ENCODE peak calls at places on chromosomes 11 and 22, in eight cellular contexts. Z, B, V, S, E, R, T and L are unnamed samples.
A peak's percentile ranks its signal among the peaks of the same experiment; 100 is the strongest.

GRCh38 chr11:34300571-34301295 is 57.1 kb downstream of the ABTB2 start:
- DNase-seq in Z (no peak), B (no peak), V (no peak), S (no peak), E (no peak), R (no peak), T (no peak), L (no peak)

GRCh38 chr22:39437836-39438704 is 18.7 kb upstream of the MGAT3 start:
- DNase-seq in Z (no peak), B (no peak), V (no peak), S (no peak), E (peak; percentile 47), R (no peak), T (no peak), L (no peak)

GRCh38 chr11:93411705-93412104 is 81.2 kb downstream of the DEUP1 start:
- DNase-seq in Z (no peak), B (no peak), V (no peak), S (no peak), E (no peak), R (no peak), T (no peak), L (no peak)

GRCh38 chr11:28619870-28620540 is 511.8 kb downstream of the METTL15 start:
- DNase-seq in Z (peak; percentile 62), B (no peak), V (peak; percentile 33), S (no peak), E (no peak), R (no peak), T (no peak), L (no peak)

GRCh38 chr22:30635273-30636225 is at the start of gene SLC35E4:
- DNase-seq in Z (peak; percentile 88), B (peak; percentile 91), V (peak; percentile 90), S (peak; percentile 91), E (peak; percentile 98), R (peak; percentile 94), T (peak; percentile 95), L (peak; percentile 94)

GRCh38 chr11:69316941-69317340 is 23.0 kb downstream of the MYEOV start:
- DNase-seq in Z (no peak), B (no peak), V (no peak), S (no peak), E (no peak), R (no peak), T (no peak), L (no peak)

GRCh38 chr11:8355418-8355742 is 91.7 kb upstream of the LMO1 start:
- DNase-seq in Z (no peak), B (no peak), V (no peak), S (no peak), E (no peak), R (no peak), T (no peak), L (no peak)

GRCh38 chr11:59267196-59267595 is 54.5 kb upstream of the MPEG1 start:
- DNase-seq in Z (no peak), B (no peak), V (no peak), S (no peak), E (no peak), R (no peak), T (no peak), L (no peak)

GRCh38 chr11:35166369-35167360 is 27.7 kb downstream of the CD44 start:
- DNase-seq in Z (peak; percentile 98), B (no peak), V (peak; percentile 67), S (no peak), E (no peak), R (no peak), T (no peak), L (no peak)

GRCh38 chr11:66288138-66288865 is 641 bp downstream of the YIF1A start:
- DNase-seq in Z (peak; percentile 19), B (no peak), V (no peak), S (no peak), E (peak; percentile 59), R (peak; percentile 66), T (peak; percentile 46), L (no peak)

GRCh38 chr22:44648821-44649566 is 53.0 kb upstream of the PRR5 start:
- DNase-seq in Z (peak; percentile 12), B (no peak), V (peak; percentile 72), S (no peak), E (peak; percentile 31), R (no peak), T (no peak), L (no peak)

GRCh38 chr22:32574957-32575893 is 100.6 kb downstream of the FBXO7 start:
- DNase-seq in Z (no peak), B (no peak), V (no peak), S (no peak), E (no peak), R (no peak), T (no peak), L (no peak)

GRCh38 chr22:40107756-40108437 is 69.8 kb upstream of the TNRC6B start:
- DNase-seq in Z (peak; percentile 57), B (no peak), V (peak; percentile 36), S (no peak), E (peak; percentile 12), R (peak; percentile 20), T (no peak), L (no peak)

GRCh38 chr11:96075532-96075959 is 151.6 kb upstream of the MTMR2 start:
- DNase-seq in Z (peak; percentile 50), B (no peak), V (no peak), S (no peak), E (no peak), R (no peak), T (no peak), L (no peak)

GRCh38 chr22:50139843-50140415 is 30.6 kb upstream of the PANX2 start:
- DNase-seq in Z (peak; percentile 8), B (no peak), V (peak; percentile 20), S (no peak), E (no peak), R (no peak), T (no peak), L (no peak)

DNA sequence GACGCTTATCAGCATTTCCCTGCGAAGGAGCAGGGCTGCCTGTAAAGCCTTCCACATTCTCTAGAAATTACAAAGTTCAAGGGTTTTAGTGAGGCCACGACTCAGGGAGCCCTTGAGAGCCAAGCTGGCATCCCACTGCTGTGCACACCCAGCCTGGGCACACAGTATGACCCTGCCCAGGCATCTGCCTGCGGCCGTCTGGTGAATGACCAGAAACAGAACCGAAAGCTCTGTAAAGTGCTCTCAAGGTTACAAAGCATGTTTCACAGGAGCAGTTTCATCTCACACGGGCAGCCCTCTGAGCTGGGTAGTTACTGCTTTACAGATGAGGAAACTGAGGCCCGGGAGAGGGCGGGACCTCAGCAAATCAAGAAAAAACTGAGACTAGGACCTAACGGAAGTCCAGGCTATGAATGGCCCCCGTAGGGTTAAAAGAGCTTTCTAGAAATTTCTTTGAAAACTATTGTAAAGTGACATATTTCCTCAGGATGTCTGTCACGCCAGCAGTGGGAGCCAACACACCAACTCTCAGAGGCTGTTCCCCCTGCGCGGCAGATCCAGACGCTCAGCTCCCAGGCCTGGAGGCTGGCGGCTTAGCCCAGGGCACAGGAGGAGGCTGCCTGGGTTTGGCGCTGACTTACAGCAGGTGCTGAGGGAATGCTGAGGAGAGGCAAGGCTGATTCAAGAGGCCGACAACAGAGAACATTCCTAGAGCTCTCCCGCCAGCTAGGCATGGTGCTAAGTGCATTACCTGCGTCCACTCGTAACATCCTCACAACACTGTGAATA is 7.7 kb upstream of the TCF20 start:
- DNase-seq in Z (no peak), B (no peak), V (no peak), S (no peak), E (no peak), R (no peak), T (no peak), L (peak; percentile 64)
- TF ChIP-seq CTCF in Z (no peak), B (no peak), V (peak; percentile 16), S (no peak), E (peak; percentile 10), R (no peak), T (no peak), L (peak; percentile 40)

GRCh38 chr11:64250875-64251721 is at the start of gene PLCB3:
- DNase-seq in Z (peak; percentile 19), B (peak; percentile 67), V (no peak), S (no peak), E (peak; percentile 71), R (no peak), T (peak; percentile 52), L (no peak)

GRCh38 chr11:64253043-64253442 is 1.7 kb downstream of the PLCB3 start:
- DNase-seq in Z (no peak), B (no peak), V (no peak), S (no peak), E (no peak), R (no peak), T (no peak), L (no peak)

GRCh38 chr11:64251722-64251985 is 324 bp downstream of the PLCB3 start:
- DNase-seq in Z (no peak), B (no peak), V (no peak), S (no peak), E (no peak), R (no peak), T (no peak), L (no peak)

GRCh38 chr11:64253481-64253880 is 2.2 kb downstream of the PLCB3 start:
- DNase-seq in Z (no peak), B (no peak), V (no peak), S (no peak), E (peak; percentile 19), R (no peak), T (no peak), L (no peak)

DNA sequence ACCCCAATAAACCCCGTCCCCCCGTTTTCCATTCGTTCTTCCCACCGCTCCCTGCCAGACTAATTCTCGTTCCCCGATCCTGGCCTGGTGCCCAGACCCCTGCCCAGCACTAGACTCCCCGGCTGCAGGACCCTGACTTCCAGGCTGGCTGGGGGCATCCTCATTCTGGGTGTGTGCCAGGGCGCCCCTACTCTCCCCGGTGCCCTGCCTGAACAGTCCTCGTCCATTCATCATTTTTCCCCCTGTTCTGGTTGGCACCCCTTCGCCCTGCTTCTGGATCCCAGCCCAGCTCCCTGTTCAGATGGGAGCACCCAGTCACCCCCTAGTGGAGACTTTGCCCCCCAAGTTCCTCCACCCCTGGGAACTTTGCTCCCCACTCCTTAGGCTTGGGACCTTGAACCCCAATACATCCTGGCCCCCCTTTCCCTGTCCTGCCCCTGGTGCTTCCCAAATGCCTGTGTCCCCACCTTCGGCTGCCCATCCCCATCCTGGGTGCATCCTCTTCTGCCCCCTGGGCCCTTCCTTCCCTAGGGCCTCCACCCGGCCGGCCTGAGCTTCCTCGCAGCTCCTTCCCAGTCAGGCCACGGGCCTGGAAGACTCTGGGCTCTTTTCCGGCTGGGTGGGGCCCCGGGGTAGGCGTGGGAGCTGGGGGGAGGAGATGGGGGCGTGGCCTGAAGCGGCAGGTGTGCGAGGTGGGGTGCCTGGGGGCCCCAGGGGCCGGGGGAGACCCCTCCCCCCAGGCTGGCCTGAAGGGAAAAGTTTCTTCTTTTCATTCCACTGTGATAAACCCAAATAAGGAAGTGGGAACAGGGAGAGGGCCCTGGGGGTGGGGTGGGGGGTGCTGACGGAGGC is 882 bp downstream of the PLCB3 start:
- DNase-seq in Z (peak; percentile 69), B (no peak), V (no peak), S (no peak), E (peak; percentile 89), R (peak; percentile 67), T (peak; percentile 53), L (no peak)
- TF ChIP-seq CTCF in Z (peak; percentile 40), B (no peak), V (peak; percentile 39), S (no peak), E (peak; percentile 36), R (no peak), T (no peak), L (peak; percentile 28)

GRCh38 chr11:41201156-41201555 is 258.3 kb downstream of the LRRC4C start:
- DNase-seq in Z (peak; percentile 29), B (no peak), V (peak; percentile 10), S (no peak), E (no peak), R (no peak), T (no peak), L (no peak)
- TF ChIP-seq CTCF in Z (peak; percentile 58), B (no peak), V (peak; percentile 24), S (no peak), E (no peak), R (no peak), T (peak; percentile 40), L (peak; percentile 88)

GRCh38 chr11:27524155-27524554 is 17.6 kb upstream of the LIN7C start:
- DNase-seq in Z (peak; percentile 66), B (no peak), V (peak; percentile 40), S (no peak), E (no peak), R (no peak), T (no peak), L (no peak)
- TF ChIP-seq CTCF in Z (peak; percentile 39), B (no peak), V (peak; percentile 28), S (no peak), E (no peak), R (no peak), T (peak; percentile 17), L (no peak)